ENCODE peak calls at places on chromosome 6, in four cellular contexts. Q is Karpas-422, U is astrocyte, T is GM23338. Z is an unnamed sample.

GRCh38 chr6:41901882-41902519 is 6.8 kb upstream of the USP49 start:
- DNase-seq in Q (peak; percentile 71), U (no peak), T (peak; percentile 44), Z (no peak)

GRCh38 chr6:37190159-37190535 is 20.2 kb downstream of the PIM1 start:
- DNase-seq in Q (no peak), U (no peak), T (no peak), Z (no peak)

GRCh38 chr6:134063966-134064445 is 11.6 kb upstream of the SLC2A12 start:
- DNase-seq in Q (peak; percentile 87), U (peak; percentile 51), T (peak; percentile 79), Z (peak; percentile 68)

GRCh38 chr6:7811441-7811840 is 85.5 kb downstream of the BMP6 start:
- DNase-seq in Q (no peak), U (no peak), T (no peak), Z (no peak)

GRCh38 chr6:37936909-37937308 is 117.4 kb downstream of the ZFAND3 start:
- DNase-seq in Q (no peak), U (no peak), T (no peak), Z (no peak)

GRCh38 chr6:87282743-87283142 is 39.6 kb upstream of the SMIM8 start:
- DNase-seq in Q (no peak), U (no peak), T (no peak), Z (no peak)

GRCh38 chr6:134746125-134746524 is 203.8 kb downstream of the ALDH8A1 start:
- DNase-seq in Q (no peak), U (no peak), T (no peak), Z (no peak)

GRCh38 chr6:44980841-44981240 is 347.3 kb upstream of the RUNX2 start:
- DNase-seq in Q (no peak), U (no peak), T (no peak), Z (no peak)

GRCh38 chr6:125989631-125990030 is 3.3 kb downstream of the TRMT11 start:
- DNase-seq in Q (no peak), U (peak; percentile 6), T (peak; percentile 10), Z (no peak)

GRCh38 chr6:43748765-43749164 is 21.2 kb upstream of the VEGFA start:
- DNase-seq in Q (no peak), U (no peak), T (no peak), Z (no peak)

GRCh38 chr6:148657053-148657452 is 89.8 kb upstream of the UST start:
- DNase-seq in Q (no peak), U (peak; percentile 19), T (no peak), Z (peak; percentile 44)

GRCh38 chr6:13159295-13159694 is 169.0 kb downstream of the TBC1D7 start:
- DNase-seq in Q (no peak), U (no peak), T (no peak), Z (no peak)

GRCh38 chr6:97669191-97669651 is 386.2 kb upstream of the MMS22L start:
- DNase-seq in Q (peak; percentile 64), U (peak; percentile 52), T (peak; percentile 47), Z (no peak)

GRCh38 chr6:146905313-146905712 is 298.9 kb upstream of the STXBP5 start:
- DNase-seq in Q (no peak), U (peak; percentile 75), T (no peak), Z (peak; percentile 100)

GRCh38 chr6:72553531-72554202 is 68.2 kb upstream of the KCNQ5 start:
- DNase-seq in Q (peak; percentile 20), U (peak; percentile 94), T (peak; percentile 47), Z (peak; percentile 17)

GRCh38 chr6:40918035-40918651 is 120.9 kb downstream of the UNC5CL start:
- DNase-seq in Q (no peak), U (no peak), T (peak; percentile 10), Z (no peak)

GRCh38 chr6:169958510-169958909 is 207.1 kb downstream of the ERMARD start:
- DNase-seq in Q (no peak), U (no peak), T (no peak), Z (no peak)

GRCh38 chr6:169960003-169960344 is 208.6 kb downstream of the ERMARD start:
- DNase-seq in Q (no peak), U (no peak), T (no peak), Z (no peak)

GRCh38 chr6:169960531-169960890 is 209.1 kb downstream of the ERMARD start:
- DNase-seq in Q (no peak), U (no peak), T (no peak), Z (no peak)

GRCh38 chr6:169960891-169961611 is 209.6 kb downstream of the ERMARD start:
- DNase-seq in Q (no peak), U (no peak), T (no peak), Z (no peak)

DNA sequence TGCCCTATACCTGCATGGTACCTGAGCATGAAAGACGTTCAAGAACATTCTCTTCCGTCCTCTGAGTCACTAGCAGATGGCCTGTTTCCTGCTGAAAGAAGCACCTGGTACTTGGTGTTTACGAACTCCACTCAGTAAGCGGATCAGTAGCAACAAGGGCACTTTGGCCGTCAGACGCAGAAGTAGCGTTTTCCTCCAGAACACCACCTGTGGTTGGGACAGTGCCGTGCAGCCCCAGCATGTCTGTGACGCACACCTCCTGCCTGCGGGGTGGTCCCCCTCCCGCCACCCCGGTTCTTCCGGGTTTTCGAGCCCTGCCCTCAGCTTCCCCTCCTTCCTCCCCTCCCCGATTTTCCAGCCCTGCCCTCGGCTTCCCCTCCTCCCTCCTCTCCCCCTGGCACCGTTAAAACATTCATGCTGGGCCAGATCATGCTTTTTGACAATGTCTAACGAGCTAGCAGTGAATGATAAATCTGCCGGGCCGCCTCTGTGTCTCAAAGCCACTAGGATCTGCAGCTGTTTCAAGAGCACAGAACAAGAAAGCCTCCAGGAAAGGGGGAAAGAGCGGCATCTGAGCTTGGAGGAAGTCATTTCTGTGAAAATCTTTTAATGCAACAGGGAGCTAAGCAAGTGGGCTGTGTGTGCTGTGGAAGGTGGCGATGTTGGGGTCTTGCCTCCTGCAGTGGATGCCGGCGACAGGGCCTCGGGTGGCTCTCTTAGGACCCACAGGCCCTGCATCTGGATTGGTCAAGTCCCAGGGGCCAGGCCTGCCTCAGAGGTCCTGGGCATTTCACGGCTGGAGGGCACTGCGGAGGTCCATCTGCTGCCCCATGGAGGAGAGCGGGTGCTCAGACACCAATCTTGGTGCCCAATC is 207.9 kb downstream of the ERMARD start:
- DNase-seq in Q (peak; percentile 45), U (no peak), T (peak; percentile 32), Z (peak; percentile 35)
- H2AFZ ChIP-seq in Q (peak overlapping the region; percentile 43), U (no peak overlapping the region), T (no peak overlapping the region), Z (no peak overlapping the region)

DNA sequence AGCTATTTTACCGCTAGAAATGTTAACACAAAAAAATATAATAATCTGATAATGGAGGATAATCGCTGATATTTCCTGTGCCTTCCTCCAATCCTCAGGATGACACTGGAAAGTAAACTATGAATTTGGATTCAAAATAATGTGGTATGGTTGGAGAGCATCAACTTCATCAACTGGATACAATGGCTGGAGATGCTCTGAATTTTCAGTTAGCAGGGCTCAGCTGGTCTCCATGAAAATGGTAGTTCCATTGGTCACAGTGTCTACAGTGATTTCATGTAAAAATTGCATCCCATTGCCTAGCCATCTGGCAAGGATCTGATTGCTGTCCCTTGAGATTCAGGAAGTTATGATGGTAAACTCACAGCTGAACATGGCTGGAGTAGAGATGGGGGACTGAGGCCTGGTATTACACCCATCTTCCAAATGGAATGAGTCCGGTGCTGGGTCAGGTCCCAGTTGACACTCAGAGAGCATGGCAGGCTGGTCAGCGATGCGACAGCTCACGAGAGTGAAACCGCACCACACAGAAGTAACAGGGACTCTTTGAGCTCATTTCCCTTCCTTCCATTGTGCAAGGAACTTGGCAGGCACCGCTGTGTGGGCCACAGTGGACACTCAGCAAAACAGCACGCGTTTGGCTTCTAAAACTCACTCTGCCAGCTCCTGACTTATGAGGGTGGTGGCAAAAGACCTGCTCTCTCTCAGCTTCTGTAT is 142.4 kb upstream of the TNFAIP3 start:
- DNase-seq in Q (no peak), U (no peak), T (no peak), Z (peak; percentile 71)
- H2AFZ ChIP-seq in Q (no peak overlapping the region), U (no peak overlapping the region), T (no peak overlapping the region), Z (no peak overlapping the region)

GRCh38 chr6:25671652-25672051 is 19.6 kb downstream of the SCGN start:
- DNase-seq in Q (no peak), U (no peak), T (no peak), Z (no peak)
- H2AFZ ChIP-seq in Q (no peak overlapping the region), U (no peak overlapping the region), T (no peak overlapping the region), Z (no peak overlapping the region)

GRCh38 chr6:139536751-139537617 is 162.5 kb upstream of the CITED2 start:
- DNase-seq in Q (no peak), U (no peak), T (no peak), Z (no peak)

GRCh38 chr6:139538366-139538765 is 163.9 kb upstream of the CITED2 start:
- DNase-seq in Q (no peak), U (no peak), T (no peak), Z (peak; percentile 70)

GRCh38 chr6:139542351-139542750 is 167.9 kb upstream of the CITED2 start:
- DNase-seq in Q (no peak), U (no peak), T (no peak), Z (peak; percentile 84)

GRCh38 chr6:139540276-139540675 is 165.8 kb upstream of the CITED2 start:
- DNase-seq in Q (no peak), U (peak; percentile 64), T (no peak), Z (no peak)

DNA sequence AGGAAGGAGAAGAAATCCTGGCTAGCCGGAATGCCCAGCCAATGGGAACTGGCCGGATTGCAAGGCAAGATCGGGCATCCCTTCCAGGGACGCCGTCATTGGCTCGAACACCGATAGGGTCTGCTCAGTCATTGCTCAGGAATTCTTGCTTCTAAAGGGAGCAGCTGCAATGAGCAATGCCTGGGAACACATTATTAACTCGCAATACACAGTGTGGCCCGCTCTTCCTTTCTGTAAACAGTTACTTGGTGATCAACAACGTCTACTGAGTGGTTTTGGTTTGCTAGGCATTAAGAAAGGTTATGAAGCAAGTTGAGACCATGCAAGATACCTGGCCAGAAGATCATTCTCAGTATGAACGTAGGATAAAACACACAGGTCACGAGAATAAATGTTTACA is 165.4 kb upstream of the CITED2 start:
- DNase-seq in Q (no peak), U (peak; percentile 97), T (peak; percentile 32), Z (peak; percentile 96)
- H2AFZ ChIP-seq in Q (no peak overlapping the region), U (peak overlapping the region; percentile 73), T (peak overlapping the region; percentile 15), Z (no peak overlapping the region)

GRCh38 chr6:53023323-53023722 is 28.2 kb upstream of the GSTA4 start:
- DNase-seq in Q (no peak), U (no peak), T (no peak), Z (no peak)

GRCh38 chr6:53029761-53030160 is 34.7 kb upstream of the GSTA4 start:
- DNase-seq in Q (no peak), U (no peak), T (no peak), Z (peak; percentile 23)

GRCh38 chr6:53027131-53027718 is 32.1 kb upstream of the GSTA4 start:
- DNase-seq in Q (no peak), U (no peak), T (no peak), Z (no peak)

GRCh38 chr6:53029262-53029661 is 34.2 kb upstream of the GSTA4 start:
- DNase-seq in Q (no peak), U (no peak), T (no peak), Z (peak; percentile 51)

DNA sequence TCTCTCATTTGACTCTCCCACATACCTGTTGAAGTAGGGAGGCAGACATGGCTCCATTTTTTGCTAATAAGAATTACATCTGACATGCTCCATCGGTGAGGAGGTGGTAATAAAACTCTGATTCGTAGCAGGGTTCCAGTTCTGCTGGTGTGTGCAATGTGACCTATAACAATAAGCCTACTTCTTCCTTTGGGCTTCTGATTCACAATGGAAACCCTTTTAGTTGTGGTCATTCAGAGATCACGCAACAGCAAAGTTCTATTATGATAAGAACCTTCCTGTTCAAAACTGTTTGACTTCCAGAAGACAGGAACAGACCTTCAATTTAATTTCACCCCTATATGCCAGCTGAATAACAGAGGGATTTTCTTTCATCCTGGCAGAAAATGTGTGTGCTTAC is 31.4 kb upstream of the GSTA4 start:
- DNase-seq in Q (no peak), U (no peak), T (no peak), Z (no peak)
- H2AFZ ChIP-seq in Q (no peak overlapping the region), U (no peak overlapping the region), T (no peak overlapping the region), Z (no peak overlapping the region)

GRCh38 chr6:140537834-140538680 is 1163.6 kb upstream of the CITED2 start:
- DNase-seq in Q (no peak), U (peak; percentile 99), T (peak; percentile 62), Z (peak; percentile 79)
- H2AFZ ChIP-seq in Q (no peak overlapping the region), U (no peak overlapping the region), T (no peak overlapping the region), Z (no peak overlapping the region)

Z was measured in trophoblast cell.